ENCODE peak calls at places on chromosome 11, in five cellular contexts. Z is fibroblast of lung; I is GM04504; D is KG1; R is stimulated activated CD4-positive, alpha-beta T cell treated with anti-CD3 and anti-CD28 coated beads, Interleukin-4, amount 100 ng/mL, for 4 hours. U is an unnamed sample.

GRCh38 chr11:57376095-57376812 is 4.7 kb downstream of the PRG3 start:
- DNase-seq in I (no peak), R (no peak), Z (no peak), D (no peak), U (no peak)

GRCh38 chr11:2995091-2995561 is 3.0 kb upstream of the NAP1L4 start:
- DNase-seq in R (no peak), D (no peak), I (no peak), Z (no peak), U (no peak)

GRCh38 chr11:4543561-4543960 is 1.4 kb upstream of the OR52M1 start:
- DNase-seq in D (no peak), I (no peak), Z (no peak), R (no peak), U (no peak)

GRCh38 chr11:30333405-30333804 is 10.5 kb downstream of the ARL14EP start:
- DNase-seq in Z (no peak), I (no peak), D (no peak), R (no peak), U (no peak)

GRCh38 chr11:32231909-32232493 is 141.1 kb downstream of the RCN1 start:
- DNase-seq in R (no peak), I (peak), Z (peak), D (no peak), U (no peak)

GRCh38 chr11:62757846-62758788 is 3.3 kb upstream of the POLR2G start:
- DNase-seq in D (no peak), Z (no peak), I (no peak), R (no peak), U (no peak)

GRCh38 chr11:8219257-8220021 is 44.2 kb downstream of the LMO1 start:
- DNase-seq in R (no peak), I (no peak), Z (peak), D (no peak), U (no peak)

GRCh38 chr11:107385361-107385982 is 72.2 kb downstream of the CWF19L2 start:
- DNase-seq in I (peak), Z (no peak), D (no peak), R (no peak), U (no peak)

GRCh38 chr11:33692013-33692504 is 8.6 kb downstream of the C11orf91 start:
- DNase-seq in I (peak), D (no peak), R (no peak), Z (peak), U (peak)

GRCh38 chr11:67691149-67691548 is 16.7 kb upstream of the ALDH3B2 start:
- DNase-seq in D (no peak), I (no peak), R (no peak), Z (peak), U (no peak)

GRCh38 chr11:114134870-114135269 is 75.4 kb downstream of the ZBTB16 start:
- DNase-seq in I (peak), Z (peak), D (no peak), R (no peak), U (no peak)

GRCh38 chr11:67113231-67113721 is 5.8 kb upstream of the KDM2A start:
- DNase-seq in I (no peak), D (no peak), R (no peak), Z (no peak), U (no peak)

GRCh38 chr11:61688368-61689163 is 8.4 kb downstream of the DAGLA start:
- DNase-seq in D (no peak), R (no peak), Z (peak), I (peak), U (peak)

GRCh38 chr11:66904981-66905521 is 48.2 kb downstream of the LRFN4 start:
- DNase-seq in R (no peak), Z (no peak), I (no peak), D (no peak), U (no peak)

GRCh38 chr11:77198440-77198849 is 70.4 kb downstream of the MYO7A start:
- DNase-seq in R (no peak), I (no peak), Z (no peak), D (no peak), U (peak)

GRCh38 chr11:120078397-120078796 is 59.5 kb downstream of the TRIM29 start:
- DNase-seq in D (no peak), I (no peak), R (no peak), Z (no peak), U (no peak)

GRCh38 chr11:119721129-119722120 is 7.6 kb downstream of the NECTIN1 start:
- DNase-seq in Z (no peak), D (no peak), R (no peak), I (no peak), U (no peak)

GRCh38 chr11:20049231-20049630 is 111.0 kb downstream of the DBX1 start:
- DNase-seq in R (no peak), I (no peak), D (no peak), Z (no peak), U (no peak)

GRCh38 chr11:69268911-69269310 is 25.0 kb upstream of the MYEOV start:
- DNase-seq in I (no peak), D (no peak), R (no peak), Z (no peak), U (no peak)

GRCh38 chr11:111749646-111750045 is 16.5 kb downstream of the PPP2R1B start:
- DNase-seq in R (no peak), Z (no peak), I (no peak), D (no peak), U (no peak)

GRCh38 chr11:2186669-2187266 is 15.2 kb upstream of the TH start:
- DNase-seq in I (no peak), R (peak), D (peak), Z (no peak), U (peak)

GRCh38 chr11:115803341-115803740 is 299.1 kb upstream of the CADM1 start:
- DNase-seq in I (no peak), D (no peak), R (no peak), Z (no peak), U (no peak)

GRCh38 chr11:61564936-61565696 is 15.8 kb downstream of the SYT7 start:
- DNase-seq in I (no peak), R (no peak), Z (no peak), D (no peak), U (no peak)

GRCh38 chr11:13118691-13119090 is 109.6 kb downstream of the RASSF10 start:
- DNase-seq in D (no peak), Z (no peak), R (no peak), I (no peak), U (no peak)

GRCh38 chr11:129643031-129643721 is 172.5 kb upstream of the TMEM45B start:
- DNase-seq in I (peak), D (no peak), Z (peak), R (no peak), U (no peak)

GRCh38 chr11:121478226-121478894 is 25.6 kb upstream of the SORL1-AS1 start:
- DNase-seq in R (no peak), D (no peak), I (no peak), Z (no peak), U (no peak)

GRCh38 chr11:92477686-92478085 is 253.1 kb downstream of the FAT3 start:
- DNase-seq in I (no peak), Z (no peak), R (no peak), D (no peak), U (no peak)

GRCh38 chr11:124745835-124746620 is 6.0 kb downstream of the VSIG2 start:
- DNase-seq in R (peak), Z (no peak), D (no peak), I (no peak), U (no peak)

GRCh38 chr11:33063326-33063775 is 24.0 kb downstream of the TCP11L1 start:
- DNase-seq in R (no peak), Z (peak), D (no peak), I (no peak), U (no peak)

GRCh38 chr11:59615132-59615636 is 390 bp downstream of the OSBP start:
- DNase-seq in D (no peak), I (no peak), R (peak), Z (no peak), U (peak)

GRCh38 chr11:122155001-122155400 is 39.0 kb upstream of the BLID start:
- DNase-seq in R (no peak), Z (no peak), D (no peak), I (no peak), U (no peak)

GRCh38 chr11:101019870-101020269 is 109.7 kb downstream of the PGR start:
- DNase-seq in D (no peak), Z (peak), R (no peak), I (no peak), U (no peak)

GRCh38 chr11:1472180-1473005 is 14.2 kb downstream of the MOB2 start:
- DNase-seq in R (no peak), D (no peak), Z (no peak), I (no peak), U (no peak)